ENCODE peak calls at places on chromosomes 13 and 19, in four cellular contexts. H, X, Q and T are unnamed samples. For H3K4me1, the result is how much of the 10 kb centered on the place peaks cover.

GRCh38 chr13:26050568-26051230 is 1.1 kb downstream of the SHISA2 start:
- DNase-seq in H (no peak), X (no peak), Q (no peak), T (no peak)

GRCh38 chr19:6811906-6812305 is 39.4 kb downstream of the VAV1 start:
- DNase-seq in H (no peak), X (no peak), Q (no peak), T (peak)

GRCh38 chr13:39254606-39255005 is 216.3 kb downstream of the NHLRC3 start:
- DNase-seq in H (no peak), X (no peak), Q (no peak), T (no peak)

GRCh38 chr13:99386911-99387788 is 80.0 kb upstream of the GPR183 start:
- DNase-seq in H (peak), X (peak), Q (peak), T (peak)

GRCh38 chr13:82330499-82330898 is 1551.8 kb downstream of the SLITRK1 start:
- DNase-seq in H (peak), X (no peak), Q (no peak), T (peak)

GRCh38 chr13:22061371-22061805 is 390.5 kb downstream of the FGF9 start:
- DNase-seq in H (no peak), X (no peak), Q (no peak), T (no peak)

GRCh38 chr13:112733112-112733511 is 43.3 kb downstream of the ATP11A start:
- DNase-seq in H (no peak), X (no peak), Q (no peak), T (no peak)

GRCh38 chr13:30752201-30752797 is 17.0 kb downstream of the ALOX5AP start:
- DNase-seq in H (no peak), X (no peak), Q (no peak), T (no peak)

GRCh38 chr19:36041831-36042230 is 9.2 kb upstream of the CLIP3 start:
- DNase-seq in H (no peak), X (no peak), Q (no peak), T (no peak)

GRCh38 chr13:72255908-72256307 is 388.9 kb upstream of the DACH1 start:
- DNase-seq in H (peak), X (peak), Q (no peak), T (no peak)

GRCh38 chr13:83975668-83976165 is 93.4 kb upstream of the SLITRK1 start:
- DNase-seq in H (peak), X (no peak), Q (no peak), T (no peak)

GRCh38 chr13:37925878-37926473 is 56.4 kb upstream of the TRPC4 start:
- DNase-seq in H (no peak), X (no peak), Q (no peak), T (no peak)

GRCh38 chr19:54253331-54254194 is 3.5 kb downstream of the LILRB5 start:
- DNase-seq in H (no peak), X (no peak), Q (no peak), T (no peak)

GRCh38 chr13:111565400-111565799 is 245.0 kb downstream of the TEX29 start:
- DNase-seq in H (no peak), X (no peak), Q (no peak), T (no peak)

GRCh38 chr13:106649495-106649894 is 81.6 kb upstream of the ARGLU1 start:
- DNase-seq in H (no peak), X (peak), Q (no peak), T (no peak)

GRCh38 chr19:47226426-47227346 is 4.3 kb downstream of the BBC3 start:
- DNase-seq in H (peak), X (peak), Q (peak), T (peak)

GRCh38 chr19:51131780-51132680 is 7.3 kb downstream of the SIGLEC9 start:
- DNase-seq in H (no peak), X (peak), Q (peak), T (no peak)

GRCh38 chr19:1750343-1751021 is 2.8 kb upstream of the ONECUT3 start:
- DNase-seq in H (no peak), X (no peak), Q (no peak), T (no peak)
- H3K4me1 ChIP-seq in H (under half), X (under half), Q (under half), T (under half)

GRCh38 chr19:1173845-1174809 is at the start of gene SBNO2:
- DNase-seq in H (peak), X (peak), Q (peak), T (peak)

GRCh38 chr19:1172353-1173159 is 1.5 kb downstream of the SBNO2 start:
- DNase-seq in H (peak), X (peak), Q (peak), T (no peak)

GRCh38 chr19:1173160-1173844 is 766 bp downstream of the SBNO2 start:
- DNase-seq in H (peak), X (no peak), Q (no peak), T (peak)

GRCh38 chr19:1177322-1178114 is 3.5 kb upstream of the SBNO2 start:
- DNase-seq in H (peak), X (no peak), Q (no peak), T (no peak)

GRCh38 chr19:1175020-1175419 is 952 bp upstream of the SBNO2 start:
- DNase-seq in H (no peak), X (no peak), Q (no peak), T (no peak)
- H3K4me1 ChIP-seq in H (under half), X (under half), Q (under half), T (under half)

DNA sequence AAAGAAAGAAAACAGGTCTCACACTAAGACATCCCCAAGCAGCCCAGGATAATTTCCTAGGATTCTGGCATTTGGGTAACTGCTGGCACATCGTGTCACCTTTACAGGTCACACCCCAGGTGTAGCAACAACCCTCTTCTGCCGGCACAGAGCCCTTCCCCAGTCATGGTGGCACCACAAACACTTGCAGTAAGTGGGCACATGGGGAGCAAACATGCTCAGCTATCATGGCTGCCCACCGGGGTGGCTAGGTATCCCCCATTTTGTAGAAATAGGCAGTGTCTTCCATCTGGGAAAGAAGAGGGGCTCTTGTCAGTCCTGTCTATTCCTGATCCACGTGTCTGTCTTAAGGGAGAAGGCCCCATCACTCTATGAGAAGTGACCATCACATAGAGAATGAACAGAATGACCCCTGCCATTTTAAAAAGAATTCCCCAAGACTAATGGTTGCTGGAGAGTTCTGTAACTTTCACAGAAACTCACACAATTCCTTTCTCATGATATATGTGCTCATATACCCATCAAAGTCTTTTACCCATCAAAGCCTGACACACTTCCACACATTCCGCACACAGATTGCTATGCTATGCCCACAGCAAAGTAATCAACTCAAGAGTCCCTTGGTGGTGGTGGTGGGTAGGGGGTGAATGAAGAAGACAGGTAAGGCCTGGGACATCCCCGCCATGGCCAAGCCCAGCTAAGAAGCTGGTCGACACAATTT is 33.3 kb downstream of the BRD4 start:
- DNase-seq in H (no peak), X (no peak), Q (no peak), T (no peak)
- H3K4me1 ChIP-seq in H (under half), X (half or more), Q (half or more), T (half or more)

GRCh38 chr19:3508771-3509535 is 2.8 kb downstream of the FZR1 start:
- DNase-seq in H (no peak), X (no peak), Q (no peak), T (no peak)
- H3K4me1 ChIP-seq in H (under half), X (under half), Q (under half), T (under half)

GRCh38 chr13:91698767-91699166 is 300.3 kb downstream of the GPC5 start:
- DNase-seq in H (no peak), X (no peak), Q (no peak), T (no peak)

GRCh38 chr13:91699863-91700262 is 301.4 kb downstream of the GPC5 start:
- DNase-seq in H (no peak), X (no peak), Q (no peak), T (no peak)

GRCh38 chr13:91701975-91702374 is 303.6 kb downstream of the GPC5 start:
- DNase-seq in H (no peak), X (no peak), Q (no peak), T (no peak)

GRCh38 chr13:91702411-91702810 is 304.0 kb downstream of the GPC5 start:
- DNase-seq in H (no peak), X (no peak), Q (no peak), T (no peak)

DNA sequence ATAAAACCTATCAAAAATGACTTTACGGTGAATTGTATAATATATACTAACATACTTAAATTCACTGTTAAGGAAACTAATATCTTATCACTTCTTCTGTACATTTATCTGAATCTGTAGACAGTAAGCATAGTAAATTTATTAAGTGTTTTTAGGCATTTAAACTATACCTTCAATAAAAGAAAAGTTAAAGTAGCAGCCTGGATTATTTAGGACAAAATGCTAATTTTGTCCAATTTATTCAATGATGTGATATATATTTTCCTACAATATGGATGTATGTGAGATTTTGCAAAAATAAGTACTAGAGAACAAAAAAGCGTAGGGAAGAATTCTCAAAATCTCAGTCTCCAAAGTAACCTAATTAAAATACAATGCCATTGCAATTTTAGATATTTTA is 299.9 kb downstream of the GPC5 start:
- DNase-seq in H (no peak), X (no peak), Q (no peak), T (no peak)
- H3K4me1 ChIP-seq in H (under half), X (under half), Q (under half), T (under half)

GRCh38 chr19:11379857-11380350 is 4.2 kb downstream of the EPOR start:
- DNase-seq in H (no peak), X (no peak), Q (no peak), T (no peak)

GRCh38 chr19:11382898-11383705 is 1.0 kb downstream of the EPOR start:
- DNase-seq in H (no peak), X (peak), Q (peak), T (peak)

GRCh38 chr19:11381535-11382369 is 2.4 kb downstream of the EPOR start:
- DNase-seq in H (peak), X (peak), Q (peak), T (peak)

GRCh38 chr19:11378319-11379189 is 4.1 kb downstream of the SWSAP1 start:
- DNase-seq in H (no peak), X (peak), Q (peak), T (peak)

GRCh38 chr19:11380653-11381534 is 3.2 kb downstream of the EPOR start:
- DNase-seq in H (peak), X (peak), Q (peak), T (peak)
- H3K4me1 ChIP-seq in H (under half), X (half or more), Q (under half), T (half or more)

DNA sequence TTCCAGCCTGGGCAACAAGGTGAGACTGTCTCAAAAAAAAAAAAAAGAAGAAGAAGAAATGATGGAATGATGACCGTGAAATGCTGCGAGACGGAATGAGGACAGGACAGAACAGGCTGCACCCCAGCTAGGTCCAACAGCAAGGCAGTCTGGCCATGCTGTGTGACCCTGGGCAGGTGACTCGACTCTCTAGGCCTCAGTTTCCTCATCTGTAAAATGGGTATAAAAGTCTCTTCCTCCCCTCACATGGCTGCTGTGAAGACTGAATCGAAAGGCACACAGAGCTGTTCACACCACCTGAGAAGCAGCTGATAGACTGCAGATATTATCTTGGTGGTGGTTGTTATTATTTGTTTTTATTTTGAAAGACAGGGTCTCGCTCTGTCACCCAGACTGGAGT is 22.3 kb downstream of the PTPRS start:
- DNase-seq in H (no peak), X (no peak), Q (no peak), T (no peak)
- H3K4me1 ChIP-seq in H (under half), X (under half), Q (under half), T (under half)